ENCODE peak calls at places on chromosome 18, in four cellular contexts. A, P, C and O are unnamed samples.

GRCh38 chr18:57202881-57203280 is 56.0 kb downstream of the BOD1L2 start:
- DNase-seq in A (no peak), P (no peak), C (no peak), O (no peak)

GRCh38 chr18:23635283-23636040 is 27.2 kb downstream of the ANKRD29 start:
- DNase-seq in A (no peak), P (peak), C (no peak), O (no peak)

GRCh38 chr18:76765649-76766048 is 56.7 kb upstream of the ZNF236 start:
- DNase-seq in A (no peak), P (no peak), C (no peak), O (no peak)

GRCh38 chr18:30687501-30687900 is 355.0 kb downstream of the DSC3 start:
- DNase-seq in A (no peak), P (no peak), C (no peak), O (no peak)

GRCh38 chr18:76824754-76825153 is 2.4 kb downstream of the ZNF236 start:
- DNase-seq in A (no peak), P (no peak), C (no peak), O (peak)

GRCh38 chr18:38025433-38026038 is 459.9 kb upstream of the CELF4 start:
- DNase-seq in A (no peak), P (no peak), C (no peak), O (no peak)

GRCh38 chr18:3055201-3055600 is 42.3 kb upstream of the LPIN2 start:
- DNase-seq in A (no peak), P (no peak), C (no peak), O (no peak)

GRCh38 chr18:10739152-10739551 is 213.3 kb downstream of the NAPG start:
- DNase-seq in A (no peak), P (peak), C (no peak), O (no peak)

GRCh38 chr18:46167971-46168370 is 63.8 kb downstream of the HAUS1 start:
- DNase-seq in A (no peak), P (no peak), C (peak), O (no peak)

GRCh38 chr18:79554945-79555645 is 124.5 kb upstream of the CTDP1 start:
- DNase-seq in A (no peak), P (no peak), C (no peak), O (peak)

GRCh38 chr18:21406111-21406510 is 164.1 kb downstream of the GREB1L start:
- DNase-seq in A (no peak), P (no peak), C (no peak), O (no peak)

GRCh38 chr18:78624646-78625279 is 354.9 kb upstream of the SALL3 start:
- DNase-seq in A (no peak), P (no peak), C (no peak), O (no peak)

GRCh38 chr18:13004316-13004879 is 13.2 kb downstream of the CEP192 start:
- DNase-seq in A (no peak), P (no peak), C (no peak), O (no peak)

GRCh38 chr18:73331212-73331772 is 463.5 kb upstream of the NETO1 start:
- DNase-seq in A (no peak), P (no peak), C (no peak), O (no peak)

GRCh38 chr18:57223160-57223870 is 76.4 kb downstream of the BOD1L2 start:
- DNase-seq in A (no peak), P (no peak), C (no peak), O (no peak)

GRCh38 chr18:67300498-67300897 is 216.0 kb downstream of the DSEL start:
- DNase-seq in A (no peak), P (no peak), C (no peak), O (no peak)

GRCh38 chr18:63433349-63433866 is 11.1 kb upstream of the VPS4B start:
- DNase-seq in A (no peak), P (no peak), C (no peak), O (no peak)

GRCh38 chr18:38709122-38709521 is 1143.5 kb upstream of the CELF4 start:
- DNase-seq in A (no peak), P (no peak), C (no peak), O (no peak)

GRCh38 chr18:74946646-74947045 is 262.3 kb downstream of the PTGR3 start:
- DNase-seq in A (no peak), P (no peak), C (no peak), O (no peak)

GRCh38 chr18:36758001-36758400 is 70.8 kb downstream of the TPGS2 start:
- DNase-seq in A (no peak), P (no peak), C (no peak), O (no peak)

GRCh38 chr18:8019600-8019999 is 452.5 kb downstream of the PTPRM start:
- DNase-seq in A (no peak), P (no peak), C (no peak), O (no peak)

GRCh38 chr18:55236150-55236931 is 277.1 kb upstream of the CCDC68 start:
- DNase-seq in A (no peak), P (no peak), C (no peak), O (no peak)

GRCh38 chr18:23864620-23865019 is 149.9 kb upstream of the TTC39C start:
- DNase-seq in A (no peak), P (no peak), C (no peak), O (peak)

GRCh38 chr18:46298511-46298910 is 194.3 kb downstream of the HAUS1 start:
- DNase-seq in A (no peak), P (no peak), C (no peak), O (no peak)

GRCh38 chr18:59359576-59359952 is 499 bp upstream of the LMAN1 start:
- DNase-seq in A (no peak), P (no peak), C (no peak), O (no peak)

GRCh38 chr18:26791676-26792075 is 73.8 kb downstream of the AQP4 start:
- DNase-seq in A (no peak), P (no peak), C (no peak), O (no peak)

GRCh38 chr18:3212636-3213035 is 7.1 kb downstream of the MYOM1 start:
- DNase-seq in A (no peak), P (no peak), C (no peak), O (no peak)

GRCh38 chr18:59621027-59621426 is 76.2 kb downstream of the CCBE1 start:
- DNase-seq in A (no peak), P (no peak), C (no peak), O (no peak)

GRCh38 chr18:9869713-9870430 is 15.9 kb upstream of the TXNDC2 start:
- DNase-seq in A (no peak), P (peak), C (peak), O (no peak)

GRCh38 chr18:5417342-5417741 is 121.8 kb upstream of the ZBTB14 start:
- DNase-seq in A (no peak), P (no peak), C (no peak), O (no peak)

GRCh38 chr18:37424507-37424906 is 141.1 kb downstream of the CELF4 start:
- DNase-seq in A (no peak), P (no peak), C (no peak), O (no peak)

GRCh38 chr18:44916429-44917183 is 235.9 kb downstream of the SETBP1 start:
- DNase-seq in A (no peak), P (no peak), C (no peak), O (no peak)

GRCh38 chr18:10659000-10659399 is 133.2 kb downstream of the NAPG start:
- DNase-seq in A (no peak), P (no peak), C (no peak), O (no peak)